ENCODE peak calls at places on chromosomes 16 and 17, in four cellular contexts. L is left kidney; U is GM04504; X is activated CD8-positive, alpha-beta T cell treated with anti-CD3 and anti-CD28 coated beads for 36 hours. R is an unnamed sample.

GRCh38 chr17:51397361-51398127 is 137.2 kb downstream of the UTP18 start:
- DNase-seq in L (no peak), U (peak; percentile 5), X (no peak), R (no peak)

GRCh38 chr17:17783121-17783824 is 53.5 kb downstream of the SREBF1 start:
- DNase-seq in L (peak; percentile 96), U (no peak), X (peak; percentile 80), R (peak; percentile 67)

GRCh38 chr16:68382296-68382718 is 66.0 kb downstream of the SMPD3 start:
- DNase-seq in L (no peak), U (no peak), X (peak; percentile 55), R (peak; percentile 7)

GRCh38 chr17:57971572-57971971 is 16.4 kb upstream of the CUEDC1 start:
- DNase-seq in L (no peak), U (no peak), X (no peak), R (no peak)

GRCh38 chr17:81180836-81181810 is 15.1 kb upstream of the AATK start:
- DNase-seq in L (no peak), U (no peak), X (no peak), R (no peak)

GRCh38 chr17:51322390-51323029 is 62.2 kb downstream of the UTP18 start:
- DNase-seq in L (peak; percentile 66), U (no peak), X (no peak), R (no peak)

GRCh38 chr16:72807287-72807686 is 240.6 kb downstream of the ZFHX3 start:
- DNase-seq in L (no peak), U (no peak), X (no peak), R (no peak)

GRCh38 chr17:50681260-50682200 is 26.2 kb downstream of the ANKRD40 start:
- DNase-seq in L (peak; percentile 90), U (peak; percentile 71), X (no peak), R (no peak)

GRCh38 chr16:71460246-71460645 is 1.8 kb downstream of the ZNF23 start:
- DNase-seq in L (no peak), U (peak; percentile 76), X (no peak), R (no peak)

GRCh38 chr17:29722411-29723198 is 99.9 kb upstream of the CORO6 start:
- DNase-seq in L (peak; percentile 83), U (peak; percentile 69), X (peak; percentile 37), R (peak; percentile 69)

GRCh38 chr16:80277182-80277581 is 263.6 kb upstream of the DYNLRB2 start:
- DNase-seq in L (no peak), U (no peak), X (peak; percentile 1), R (no peak)

GRCh38 chr16:87560428-87561199 is 41.7 kb upstream of the JPH3 start:
- DNase-seq in L (no peak), U (no peak), X (peak; percentile 44), R (no peak)

GRCh38 chr16:53754938-53755910 is 51.3 kb downstream of the FTO start:
- DNase-seq in L (peak; percentile 56), U (no peak), X (no peak), R (no peak)

GRCh38 chr17:31250229-31250628 is 46.8 kb downstream of the OMG start:
- DNase-seq in L (no peak), U (no peak), X (no peak), R (no peak)

GRCh38 chr17:66957951-66958579 is 6.4 kb upstream of the CACNG4 start:
- DNase-seq in L (peak; percentile 42), U (no peak), X (no peak), R (no peak)

GRCh38 chr17:8159459-8160223 is 3.1 kb downstream of the VAMP2 start:
- DNase-seq in L (no peak), U (no peak), X (no peak), R (no peak)

GRCh38 chr17:68585643-68586042 is 15.5 kb downstream of the FAM20A start:
- DNase-seq in L (no peak), U (no peak), X (no peak), R (no peak)

GRCh38 chr17:1272701-1273100 is 2.5 kb downstream of the BHLHA9 start:
- DNase-seq in L (no peak), U (no peak), X (no peak), R (no peak)

GRCh38 chr17:30922235-30922993 is 669 bp downstream of the ADAP2 start:
- DNase-seq in L (peak; percentile 48), U (no peak), X (peak; percentile 7), R (no peak)

GRCh38 chr16:23821467-23821866 is 14.3 kb upstream of the PRKCB start:
- DNase-seq in L (no peak), U (no peak), X (no peak), R (no peak)

GRCh38 chr17:57519199-57519598 is 225.9 kb downstream of the CCDC182 start:
- DNase-seq in L (peak; percentile 92), U (no peak), X (no peak), R (no peak)

GRCh38 chr16:11526921-11527320 is 59.8 kb downstream of the LITAF start:
- DNase-seq in L (peak; percentile 57), U (no peak), X (no peak), R (no peak)

GRCh38 chr16:28149016-28149888 is 62.5 kb downstream of the XPO6 start:
- DNase-seq in L (no peak), U (no peak), X (no peak), R (peak; percentile 79)

GRCh38 chr17:70073326-70073725 is 1.7 kb upstream of the KCNJ16 start:
- DNase-seq in L (no peak), U (no peak), X (no peak), R (no peak)

GRCh38 chr16:65782537-65783290 is 583.8 kb upstream of the CDH5 start:
- DNase-seq in L (no peak), U (peak; percentile 77), X (no peak), R (no peak)

GRCh38 chr16:70685938-70686375 is at the start of gene MTSS2:
- DNase-seq in L (peak; percentile 96), U (peak; percentile 82), X (peak; percentile 53), R (peak; percentile 14)

GRCh38 chr16:75317101-75317522 is 65.7 kb upstream of the BCAR1 start:
- DNase-seq in L (peak; percentile 87), U (no peak), X (peak; percentile 17), R (no peak)

GRCh38 chr17:48814504-48814903 is 2.5 kb downstream of the TTLL6 start:
- DNase-seq in L (peak; percentile 81), U (no peak), X (peak; percentile 63), R (peak; percentile 52)

GRCh38 chr17:78609198-78609597 is 32.0 kb upstream of the DNAH17 start:
- DNase-seq in L (no peak), U (no peak), X (no peak), R (no peak)

GRCh38 chr16:79367822-79368221 is 232.7 kb downstream of the MAF start:
- DNase-seq in L (no peak), U (no peak), X (no peak), R (no peak)

GRCh38 chr17:68972119-68972704 is 17.0 kb upstream of the ABCA8 start:
- DNase-seq in L (peak; percentile 40), U (peak; percentile 23), X (no peak), R (no peak)

GRCh38 chr17:33377837-33378236 is 84.7 kb upstream of the ASIC2 start:
- DNase-seq in L (no peak), U (no peak), X (no peak), R (no peak)

R was measured in naive thymus-derived CD4-positive, alpha-beta T cell.